ENCODE peak calls at places on chromosomes 11 and 22, in nine cellular contexts. L is suprapubic skin, M is fibroblast of the aortic adventitia, R is Calu3, T is endothelial cell, Z is left ventricle myocardium inferior, G is choroid plexus epithelial cell, D is endothelial cell of umbilical vein, P is kidney epithelial cell. A is an unnamed sample.

GRCh38 chr22:29208879-29209623 is 3.4 kb downstream of the EMID1 start:
- DNase-seq in L (peak; percentile 81), M (no peak), R (no peak), T (no peak), Z (peak; percentile 32), G (no peak), D (no peak), P (no peak), A (no peak)

GRCh38 chr11:63901660-63902059 is 15.3 kb downstream of the RCOR2 start:
- DNase-seq in L (no peak), M (peak; percentile 23), R (no peak), T (no peak), Z (no peak), G (peak; percentile 62), D (no peak), P (no peak), A (no peak)

GRCh38 chr11:7034019-7034418 is 13.7 kb downstream of the NLRP14 start:
- DNase-seq in L (no peak), M (no peak), R (no peak), T (no peak), Z (no peak), G (no peak), D (no peak), P (no peak), A (no peak)

GRCh38 chr11:16607675-16608644 is 130.5 kb upstream of the C11orf58 start:
- DNase-seq in L (no peak), M (no peak), R (peak; percentile 57), T (peak; percentile 58), Z (peak; percentile 88), G (no peak), D (peak; percentile 21), P (no peak), A (peak; percentile 30)

GRCh38 chr11:61149624-61150615 is 11.3 kb downstream of the VPS37C start:
- DNase-seq in L (no peak), M (peak; percentile 16), R (peak; percentile 55), T (no peak), Z (no peak), G (peak; percentile 29), D (peak; percentile 63), P (no peak), A (no peak)

GRCh38 chr11:128533473-128533872 is 53.9 kb downstream of the ETS1 start:
- DNase-seq in L (no peak), M (no peak), R (no peak), T (no peak), Z (no peak), G (no peak), D (no peak), P (no peak), A (no peak)

GRCh38 chr11:118476676-118477075 is 40.4 kb downstream of the KMT2A start:
- DNase-seq in L (no peak), M (no peak), R (no peak), T (no peak), Z (no peak), G (peak; percentile 47), D (no peak), P (no peak), A (no peak)

GRCh38 chr22:45154383-45154782 is 9.3 kb upstream of the NUP50 start:
- DNase-seq in L (no peak), M (peak; percentile 70), R (no peak), T (no peak), Z (no peak), G (peak; percentile 81), D (peak; percentile 47), P (no peak), A (no peak)

GRCh38 chr11:122600290-122600689 is 55.2 kb upstream of the UBASH3B start:
- DNase-seq in L (no peak), M (no peak), R (no peak), T (no peak), Z (no peak), G (no peak), D (no peak), P (no peak), A (no peak)

DNA sequence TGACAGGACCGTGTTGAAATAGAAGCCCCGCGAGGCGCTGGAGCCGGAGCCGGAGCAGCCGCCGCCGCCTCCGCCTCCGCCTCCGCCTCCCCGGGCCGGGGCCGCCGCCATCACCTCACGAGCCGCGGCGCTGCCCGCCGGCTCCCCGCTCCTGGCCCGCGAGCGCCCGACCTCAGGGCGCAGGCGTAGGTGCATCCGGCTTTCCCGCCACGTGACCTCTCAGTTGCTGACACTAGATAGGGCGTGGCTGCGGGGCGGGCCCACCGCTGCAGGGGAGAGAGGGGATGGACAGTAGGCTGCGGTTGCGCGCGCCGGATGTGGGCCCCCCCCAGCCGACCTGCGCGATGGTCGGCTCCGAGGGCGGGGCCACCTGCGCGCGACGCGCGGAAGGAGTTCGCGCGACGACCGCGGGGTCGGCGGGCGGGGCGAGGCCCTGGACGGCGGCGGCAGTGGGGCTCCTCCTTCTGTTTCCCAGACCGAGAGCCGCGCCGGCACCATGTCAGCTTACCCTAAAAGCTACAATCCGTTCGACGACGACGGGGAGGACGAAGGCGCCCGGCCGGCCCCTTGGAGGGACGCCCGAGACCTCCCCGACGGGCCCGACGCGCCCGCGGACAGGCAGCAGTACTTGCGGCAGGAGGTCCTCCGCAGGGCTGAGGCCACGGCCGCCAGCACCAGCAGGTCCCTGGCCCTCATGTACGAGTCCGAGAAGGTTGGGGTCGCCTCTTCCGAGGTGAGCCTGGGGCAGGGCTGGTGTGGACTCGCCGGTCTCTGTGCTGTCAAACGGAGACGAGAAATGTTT is at the start of the genes PI4KA and SNAP29:
- DNase-seq in L (peak; percentile 100), M (peak; percentile 96), R (peak; percentile 98), T (peak; percentile 95), Z (peak; percentile 99), G (peak; percentile 99), D (peak; percentile 97), P (peak; percentile 84), A (peak; percentile 97)
- TF ChIP-seq CTCF in L (peak; percentile 15), M (no peak), R (no peak), T (no peak), Z (peak; percentile 32), G (no peak), D (no peak), P (no peak), A (no peak)

DNA sequence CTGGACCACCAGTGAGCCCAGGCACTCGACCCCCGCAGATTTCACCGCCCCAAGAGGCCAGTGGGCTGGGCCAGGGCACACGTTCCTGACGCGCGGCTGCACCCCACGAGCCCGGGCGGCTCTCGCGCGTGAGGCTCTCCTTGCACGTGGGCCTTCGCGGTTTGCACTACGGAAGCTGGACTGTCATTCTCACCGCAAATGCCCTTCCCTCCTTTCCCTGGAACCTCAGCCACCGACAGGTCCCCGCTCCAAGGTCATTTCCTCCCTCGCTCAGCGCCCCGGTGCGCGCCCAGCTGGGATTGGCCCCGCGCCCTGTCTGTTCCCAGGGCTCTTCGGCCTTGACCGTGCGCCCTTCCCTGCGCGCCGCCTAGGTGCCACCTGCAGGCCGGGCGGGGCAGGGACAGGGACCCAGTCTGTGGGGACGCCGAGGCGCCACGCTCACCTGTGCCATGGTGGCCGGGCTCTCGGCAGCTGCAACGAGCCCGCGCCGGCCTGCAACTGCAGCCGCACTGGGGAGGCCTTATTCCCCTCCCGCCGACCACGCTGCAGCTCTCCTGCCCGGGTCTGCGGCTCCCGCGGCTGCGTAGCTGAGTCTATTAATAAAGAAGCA is 2.1 kb upstream of the CPT1A start:
- DNase-seq in L (no peak), M (no peak), R (peak; percentile 92), T (peak; percentile 18), Z (peak; percentile 87), G (no peak), D (no peak), P (no peak), A (no peak)
- TF ChIP-seq CTCF in L (peak; percentile 65), M (no peak), R (peak; percentile 81), T (peak; percentile 39), Z (peak; percentile 73), G (no peak), D (peak; percentile 26), P (peak; percentile 61), A (no peak)

DNA sequence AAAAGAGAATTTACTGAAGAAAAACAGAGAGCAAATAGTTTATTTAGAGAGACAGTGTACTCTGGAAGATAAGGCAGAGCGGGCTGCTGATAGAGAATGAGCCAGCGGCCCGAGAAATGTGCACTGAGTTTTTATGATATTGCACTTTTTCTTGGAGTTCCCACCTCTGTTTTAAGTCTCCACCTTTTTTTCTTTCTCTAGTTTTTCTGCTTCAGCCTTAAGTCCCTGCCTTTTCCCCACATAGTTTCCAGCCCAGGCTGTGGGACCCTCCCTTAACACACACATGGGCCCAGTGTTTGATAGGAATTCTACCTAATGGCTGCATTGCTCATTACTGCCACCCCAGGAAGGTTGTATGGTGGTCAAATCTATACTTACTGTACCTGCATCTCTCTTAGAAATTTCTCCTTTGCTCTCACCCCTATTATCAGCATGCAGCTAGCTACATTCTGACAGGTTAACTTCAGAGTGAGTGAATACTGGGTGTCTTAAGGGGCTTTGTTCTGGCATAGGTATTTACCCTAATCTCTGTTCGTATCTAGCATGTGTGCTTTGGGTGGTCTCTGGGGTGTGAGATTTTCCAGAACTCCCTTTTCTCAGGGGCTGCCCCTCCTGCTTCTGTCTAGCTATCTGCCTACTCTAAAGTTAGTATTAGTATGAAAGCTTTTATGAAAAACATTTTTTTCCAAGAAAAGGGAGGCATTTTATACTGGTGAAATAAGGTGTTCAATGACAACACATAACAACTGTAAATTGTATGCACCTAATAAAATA is 127.3 kb upstream of the TOP3B start:
- DNase-seq in L (no peak), M (no peak), R (no peak), T (no peak), Z (no peak), G (no peak), D (no peak), P (no peak), A (no peak)
- TF ChIP-seq CTCF in L (no peak), M (peak; percentile 1), R (peak; percentile 20), T (peak; percentile 24), Z (no peak), G (peak; percentile 25), D (no peak), P (peak; percentile 37), A (no peak)

GRCh38 chr11:110296226-110297081 is at the start of gene RDX:
- DNase-seq in L (peak; percentile 89), M (peak; percentile 69), R (peak; percentile 76), T (peak; percentile 71), Z (peak; percentile 83), G (peak; percentile 65), D (peak; percentile 78), P (peak; percentile 51), A (peak; percentile 39)
- TF ChIP-seq CTCF in L (no peak), M (no peak), R (no peak), T (no peak), Z (peak; percentile 24), G (no peak), D (peak; percentile 1), P (no peak), A (no peak)

GRCh38 chr11:22192289-22192641 is 620 bp upstream of the ANO5 start:
- DNase-seq in L (no peak), M (no peak), R (peak; percentile 38), T (peak; percentile 24), Z (peak; percentile 10), G (no peak), D (no peak), P (no peak), A (no peak)
- TF ChIP-seq CTCF in L (no peak), M (no peak), R (no peak), T (no peak), Z (no peak), G (no peak), D (peak; percentile 9), P (peak; percentile 59), A (no peak)